ENCODE peak calls at places on chromosomes 2 and 18, in eight cellular contexts. D is endothelial cell, Z is lower lobe of right lung, R is H9, P is right lobe of liver, L is fibroblast of villous mesenchyme, B is uterus, H is IMR-90. I is an unnamed sample.

GRCh38 chr2:3779650-3780049 is 76.3 kb downstream of the DCDC2C start:
- DNase-seq in H (no peak), R (no peak), B (no peak), P (no peak), D (no peak), Z (no peak), L (no peak), I (no peak)

GRCh38 chr2:219028141-219028540 is 13.2 kb downstream of the CFAP65 start:
- DNase-seq in P (no peak), L (no peak), Z (no peak), R (no peak), D (no peak), B (no peak), H (no peak), I (no peak)

GRCh38 chr2:219178377-219179175 is 501 bp downstream of the RETREG2 start:
- DNase-seq in B (peak), H (peak), R (no peak), L (peak), P (peak), Z (peak), D (peak), I (no peak)

GRCh38 chr18:74869904-74870863 is 272.5 kb downstream of the ZNF407 start:
- DNase-seq in L (no peak), D (no peak), P (no peak), B (no peak), R (no peak), Z (no peak), H (peak), I (no peak)

GRCh38 chr18:3972291-3972985 is 482.7 kb downstream of the DLGAP1 start:
- DNase-seq in Z (no peak), D (no peak), B (no peak), R (peak), L (no peak), P (no peak), H (peak), I (no peak)

GRCh38 chr2:128026422-128027277 is 1.2 kb downstream of the SAP130 start:
- DNase-seq in R (no peak), P (no peak), B (no peak), D (no peak), Z (no peak), H (peak), L (peak), I (no peak)

GRCh38 chr2:53631313-53632125 is 136.1 kb upstream of the CHAC2 start:
- DNase-seq in Z (no peak), P (no peak), L (no peak), D (no peak), H (no peak), B (no peak), R (no peak), I (no peak)

GRCh38 chr2:204763974-204764703 is 218.9 kb downstream of the PARD3B start:
- DNase-seq in P (no peak), L (no peak), B (no peak), Z (no peak), D (no peak), H (no peak), R (no peak), I (no peak)

GRCh38 chr2:148490840-148491439 is 153.6 kb upstream of the EPC2 start:
- DNase-seq in R (no peak), D (no peak), Z (no peak), H (no peak), L (no peak), B (no peak), P (no peak), I (no peak)

GRCh38 chr2:9071032-9071431 is 67.5 kb upstream of the MBOAT2 start:
- DNase-seq in H (peak), L (peak), D (no peak), B (no peak), Z (no peak), P (no peak), R (no peak), I (no peak)

GRCh38 chr2:41993086-41993812 is 54.6 kb upstream of the PKDCC start:
- DNase-seq in P (no peak), H (no peak), Z (no peak), B (no peak), L (no peak), D (no peak), R (no peak), I (no peak)

GRCh38 chr2:210475726-210476125 is 833 bp downstream of the LANCL1 start:
- DNase-seq in R (no peak), D (no peak), H (no peak), Z (no peak), P (no peak), L (no peak), B (no peak), I (no peak)

GRCh38 chr18:44507729-44508325 is 172.9 kb upstream of the SETBP1 start:
- DNase-seq in D (peak), B (no peak), P (peak), R (no peak), Z (peak), L (no peak), H (no peak), I (peak)

GRCh38 chr2:62304429-62305417 is 108.8 kb downstream of the B3GNT2 start:
- DNase-seq in H (peak), Z (peak), B (peak), D (peak), L (peak), P (peak), R (peak), I (no peak)

GRCh38 chr2:10575566-10576300 is 114.0 kb downstream of the NOL10 start:
- DNase-seq in D (no peak), L (peak), H (peak), R (no peak), B (no peak), Z (no peak), P (no peak), I (no peak)

GRCh38 chr2:95530734-95531133 is 46.2 kb upstream of the TRIM43B start:
- DNase-seq in D (no peak), H (peak), P (no peak), L (peak), R (no peak), B (no peak), Z (no peak), I (no peak)

GRCh38 chr2:1553671-1554295 is 140.5 kb downstream of the TPO start:
- DNase-seq in R (no peak), P (no peak), B (no peak), Z (no peak), D (no peak), L (peak), H (peak), I (no peak)

GRCh38 chr2:111884592-111884964 is 585 bp upstream of the ANAPC1 start:
- DNase-seq in P (no peak), R (no peak), Z (no peak), B (no peak), L (no peak), H (no peak), D (peak), I (no peak)

GRCh38 chr18:30763913-30764350 is 278.6 kb downstream of the DSC3 start:
- DNase-seq in R (peak), Z (no peak), P (no peak), B (no peak), D (no peak), L (no peak), H (no peak), I (no peak)

GRCh38 chr2:146527166-146527565 is 1317.7 kb upstream of the ACVR2A start:
- DNase-seq in P (no peak), H (peak), B (no peak), Z (no peak), L (peak), R (no peak), D (no peak), I (no peak)

GRCh38 chr18:59085126-59085794 is 54.4 kb upstream of the SEC11C start:
- DNase-seq in H (no peak), L (no peak), D (no peak), P (no peak), R (no peak), Z (no peak), B (no peak), I (no peak)

GRCh38 chr2:174833737-174834136 is 69.5 kb upstream of the CHRNA1 start:
- DNase-seq in L (no peak), Z (no peak), H (no peak), B (no peak), D (no peak), R (no peak), P (no peak), I (no peak)

GRCh38 chr2:240585101-240585500 is 1.4 kb upstream of the CAPN10 start:
- DNase-seq in Z (peak), R (no peak), H (no peak), L (no peak), D (no peak), B (no peak), P (no peak), I (no peak)

GRCh38 chr2:112812318-112813042 is 24.1 kb downstream of the IL1B start:
- DNase-seq in H (peak), L (peak), B (no peak), Z (no peak), P (no peak), D (no peak), R (no peak), I (no peak)

GRCh38 chr2:169928463-169928864 is 101.2 kb downstream of the UBR3 start:
- DNase-seq in R (no peak), L (peak), D (no peak), B (no peak), Z (no peak), P (no peak), H (peak), I (no peak)

GRCh38 chr2:158099716-158100115 is 2.0 kb upstream of the UPP2 start:
- DNase-seq in P (peak), H (peak), L (no peak), R (no peak), B (no peak), D (no peak), Z (no peak), I (no peak)

GRCh38 chr2:59000796-59001195 is 759.7 kb upstream of the FANCL start:
- DNase-seq in Z (no peak), L (peak), H (no peak), D (no peak), R (no peak), P (no peak), B (no peak), I (no peak)

GRCh38 chr18:13290856-13291271 is 72.3 kb downstream of the LDLRAD4 start:
- DNase-seq in L (no peak), Z (no peak), P (no peak), D (no peak), H (no peak), B (no peak), R (no peak), I (no peak)

GRCh38 chr2:171390941-171391516 is 42.8 kb downstream of the METTL8 start:
- DNase-seq in L (peak), H (peak), D (no peak), B (no peak), Z (no peak), R (no peak), P (no peak), I (no peak)

GRCh38 chr18:25076980-25077780 is 274.8 kb downstream of the ZNF521 start:
- DNase-seq in H (no peak), D (no peak), P (no peak), B (no peak), Z (no peak), R (no peak), L (no peak), I (no peak)

GRCh38 chr18:76448262-76449109 is 46.6 kb downstream of the ZNF516 start:
- DNase-seq in Z (peak), L (no peak), D (no peak), H (no peak), P (no peak), B (no peak), R (no peak), I (no peak)

GRCh38 chr18:27185897-27186296 is 789 bp upstream of the CHST9 start:
- DNase-seq in H (no peak), R (no peak), B (no peak), Z (no peak), P (no peak), D (no peak), L (no peak), I (no peak)

GRCh38 chr2:219525533-219526232 is 11.4 kb downstream of the ASIC4 start:
- DNase-seq in L (peak), D (no peak), R (no peak), P (no peak), H (no peak), Z (no peak), B (peak), I (no peak)

GRCh38 chr2:86239745-86240144 is 40.5 kb downstream of the MRPL35 start:
- DNase-seq in B (no peak), R (no peak), P (no peak), Z (no peak), D (no peak), H (no peak), L (no peak), I (no peak)

GRCh38 chr2:86243272-86243671 is 44.0 kb downstream of the MRPL35 start:
- DNase-seq in H (no peak), B (no peak), Z (no peak), P (no peak), D (no peak), R (no peak), L (no peak), I (no peak)

GRCh38 chr2:86240251-86240650 is 41.0 kb downstream of the MRPL35 start:
- DNase-seq in H (no peak), P (no peak), Z (no peak), B (no peak), L (no peak), R (no peak), D (no peak), I (no peak)

GRCh38 chr2:86241611-86242010 is 42.4 kb downstream of the MRPL35 start:
- DNase-seq in P (no peak), D (no peak), L (no peak), Z (no peak), R (peak), H (no peak), B (no peak), I (no peak)

DNA sequence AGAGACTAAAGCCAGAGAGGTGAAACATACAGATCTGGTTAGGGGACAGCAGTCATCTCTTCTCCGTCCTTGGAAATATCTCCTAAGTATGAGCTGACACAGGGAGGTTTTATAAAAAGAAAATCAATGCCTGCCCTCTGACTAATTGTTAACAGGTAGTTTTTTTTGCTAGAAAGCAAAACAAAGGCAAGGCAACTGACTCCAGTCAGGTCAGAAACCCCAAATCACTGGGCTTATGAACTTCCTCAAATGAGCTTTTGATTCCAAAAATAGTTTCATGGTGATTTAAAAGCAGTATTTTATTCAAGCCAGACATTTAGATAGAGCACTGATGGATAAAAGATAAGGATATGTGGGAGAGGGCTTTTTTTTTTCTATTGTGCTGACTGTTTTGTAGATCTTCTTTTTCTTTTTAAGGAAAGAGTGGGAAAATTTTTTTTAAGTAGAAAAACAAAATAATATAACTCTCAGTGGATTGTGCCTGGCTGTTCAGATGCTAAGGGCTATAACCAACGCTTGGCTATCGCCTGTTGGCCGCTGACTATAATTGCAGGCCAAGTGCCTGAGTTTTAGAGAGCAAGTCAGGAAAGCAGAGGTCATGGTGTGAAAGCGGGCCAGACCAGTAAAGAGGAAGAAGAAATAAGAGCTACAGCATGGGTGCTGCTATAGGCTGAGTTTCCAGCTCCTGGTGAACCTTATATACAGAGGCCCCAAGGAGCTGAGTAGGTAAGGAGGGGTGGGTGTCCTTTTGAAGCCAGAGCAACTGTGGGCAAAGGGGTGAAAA is 44.9 kb downstream of the MRPL35 start:
- DNase-seq in L (no peak), P (no peak), Z (no peak), B (no peak), H (no peak), R (no peak), D (no peak), I (no peak)
- TF ChIP-seq CTCF in L (no peak), P (no peak), Z (no peak), B (no peak), H (no peak), R (peak), D (no peak), I (no peak)

GRCh38 chr18:55779711-55780590 is 192.0 kb upstream of the TCF4 start:
- DNase-seq in P (peak), D (peak), L (peak), H (peak), Z (peak), B (peak), R (peak), I (peak)
- TF ChIP-seq CTCF in P (no peak), D (no peak), L (peak), H (peak), Z (peak), B (peak), R (peak), I (no peak)

DNA sequence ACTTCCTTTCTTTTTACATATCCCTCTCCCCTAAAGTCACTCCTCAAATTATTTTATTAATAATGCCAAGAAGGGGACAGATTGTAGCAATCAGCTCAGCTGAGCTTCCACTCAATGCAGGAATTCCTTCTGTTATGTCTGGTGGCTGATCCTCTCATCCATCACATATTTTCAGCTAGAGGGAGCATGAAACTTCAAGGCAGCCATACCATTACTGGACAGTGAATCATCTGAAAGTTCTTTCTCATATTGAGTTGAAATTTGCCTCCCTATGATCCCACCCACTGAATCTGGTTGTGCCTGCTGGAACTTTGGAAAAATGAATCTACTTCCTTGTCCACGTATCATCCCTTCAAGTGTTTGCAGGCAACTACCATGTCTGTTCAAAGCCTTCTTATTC is 11.2 kb downstream of the ZNF385B start:
- DNase-seq in Z (no peak), B (no peak), D (no peak), H (peak), R (no peak), L (peak), P (no peak), I (no peak)
- TF ChIP-seq CTCF in Z (no peak), B (no peak), D (no peak), H (peak), R (no peak), L (peak), P (no peak), I (no peak)

GRCh38 chr2:105320651-105321215 is 8.8 kb downstream of the TGFBRAP1 start:
- DNase-seq in P (no peak), H (peak), R (no peak), Z (no peak), L (peak), B (no peak), D (no peak), I (no peak)

GRCh38 chr2:105321875-105322646 is 7.5 kb downstream of the TGFBRAP1 start:
- DNase-seq in H (peak), R (no peak), L (no peak), Z (no peak), P (no peak), D (no peak), B (no peak), I (no peak)

GRCh38 chr2:105313877-105314276 is 15.7 kb downstream of the TGFBRAP1 start:
- DNase-seq in D (no peak), P (no peak), Z (no peak), R (no peak), L (no peak), H (no peak), B (no peak), I (no peak)

GRCh38 chr2:105315314-105315713 is 14.2 kb downstream of the TGFBRAP1 start:
- DNase-seq in Z (no peak), P (no peak), D (no peak), H (no peak), B (no peak), L (no peak), R (no peak), I (no peak)

DNA sequence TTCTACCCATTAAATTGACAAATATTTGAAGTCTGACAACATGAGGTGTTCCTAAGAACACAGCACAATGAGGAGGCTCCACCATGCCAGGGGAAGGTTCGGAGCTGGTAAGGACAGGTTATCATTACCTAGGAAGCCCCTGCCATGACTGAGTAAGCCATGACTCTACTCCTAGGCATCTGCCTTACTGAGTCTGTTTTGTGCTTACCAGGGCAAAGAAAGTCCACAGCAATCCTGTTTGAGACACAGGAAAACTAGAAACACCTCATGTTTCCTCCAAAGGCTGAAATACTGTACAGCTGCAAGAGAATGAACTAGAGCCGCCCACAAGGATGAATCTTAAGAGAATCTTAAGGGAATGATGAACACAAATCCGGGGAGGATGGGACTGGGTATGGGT is 11.6 kb downstream of the TGFBRAP1 start:
- DNase-seq in D (no peak), B (no peak), L (no peak), Z (no peak), R (no peak), H (peak), P (no peak), I (no peak)
- TF ChIP-seq CTCF in D (no peak), B (no peak), L (no peak), Z (no peak), R (no peak), H (no peak), P (no peak), I (no peak)

DNA sequence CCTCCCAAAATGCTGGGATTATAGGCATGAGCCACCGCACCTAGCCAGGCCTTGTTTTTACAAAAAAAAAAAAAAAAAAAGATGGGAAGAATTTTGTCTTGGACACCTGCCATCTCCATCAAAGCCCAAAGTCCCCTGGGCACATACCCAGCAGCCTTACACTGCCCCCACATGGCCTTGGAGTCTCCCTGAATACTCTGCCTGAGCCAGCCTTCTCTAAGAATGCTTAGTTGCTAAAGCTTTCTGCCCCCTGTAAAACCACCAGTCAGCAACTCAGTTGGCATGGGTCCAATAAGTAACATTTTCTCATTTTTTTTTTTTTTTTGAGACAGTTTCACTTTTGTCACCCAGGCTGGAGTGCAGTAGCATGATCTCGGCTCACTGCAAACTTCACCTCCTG is 40.6 kb downstream of the SPC25 start:
- DNase-seq in P (peak), Z (no peak), D (peak), R (peak), L (peak), B (peak), H (peak), I (no peak)
- TF ChIP-seq CTCF in P (peak), Z (peak), D (no peak), R (peak), L (no peak), B (peak), H (peak), I (no peak)

GRCh38 chr2:208033701-208034502 is 8.6 kb upstream of the PLEKHM3 start:
- DNase-seq in B (peak), Z (peak), R (peak), H (peak), P (peak), L (peak), D (peak), I (no peak)
- TF ChIP-seq CTCF in B (peak), Z (peak), R (peak), H (peak), P (peak), L (peak), D (no peak), I (no peak)

GRCh38 chr2:231218356-231218755 is 19.9 kb downstream of the ARMC9 start:
- DNase-seq in H (no peak), B (no peak), Z (no peak), R (no peak), D (no peak), P (no peak), L (no peak), I (no peak)
- TF ChIP-seq CTCF in H (no peak), B (no peak), Z (no peak), R (no peak), D (no peak), P (no peak), L (no peak), I (no peak)

I was measured in activated B cell treated with CpG ODN at 0.5 μM for 24 hours.